ENCODE peak calls at places on chromosomes 11 and 22, in five cellular contexts. D is CD8-positive, alpha-beta T cell; T is heart right ventricle; A is neural progenitor cell; C is AG04450. H is an unnamed sample.

GRCh38 chr11:30876656-30877371 is 290.7 kb upstream of the MPPED2 start:
- DNase-seq in C (no peak), D (no peak), A (no peak), T (no peak), H (no peak)

GRCh38 chr11:9740202-9740881 is 76.5 kb downstream of the SWAP70 start:
- DNase-seq in C (no peak), A (no peak), D (no peak), T (no peak), H (no peak)

GRCh38 chr11:94400839-94401772 is at the start of gene GPR83:
- DNase-seq in C (no peak), D (no peak), A (peak; percentile 75), T (peak; percentile 21), H (no peak)

GRCh38 chr22:47092896-47093311 is 330.5 kb downstream of the TBC1D22A start:
- DNase-seq in D (no peak), T (no peak), C (peak; percentile 30), A (no peak), H (peak; percentile 55)

GRCh38 chr22:37202001-37202555 is 10.2 kb downstream of the SSTR3 start:
- DNase-seq in D (peak; percentile 9), T (no peak), C (no peak), A (no peak), H (no peak)

GRCh38 chr11:120912504-120912903 is 111.4 kb upstream of the TBCEL start:
- DNase-seq in C (peak; percentile 10), A (peak; percentile 52), D (no peak), T (no peak), H (peak; percentile 26)

GRCh38 chr22:42410708-42411107 is 21.5 kb downstream of the NFAM1 start:
- DNase-seq in D (no peak), T (no peak), A (no peak), C (no peak), H (no peak)

GRCh38 chr11:126591966-126592489 is 236.5 kb downstream of the ST3GAL4 start:
- DNase-seq in C (no peak), T (no peak), D (no peak), A (no peak), H (no peak)

GRCh38 chr11:17597770-17598169 is 50.7 kb downstream of the OTOG start:
- DNase-seq in C (no peak), D (no peak), A (no peak), T (no peak), H (no peak)

GRCh38 chr22:18033204-18033998 is 9.0 kb upstream of the MICAL3 start:
- DNase-seq in T (no peak), D (no peak), C (no peak), A (no peak), H (no peak)

GRCh38 chr11:76781046-76781801 is 1.9 kb upstream of the TSKU start:
- DNase-seq in D (no peak), C (no peak), T (no peak), A (no peak), H (no peak)
- TF ChIP-seq CTCF in D (no peak), C (no peak), T (no peak), A (no peak), H (no peak)

GRCh38 chr11:73645972-73646631 is at the start of gene PLEKHB1:
- DNase-seq in D (no peak), C (no peak), T (no peak), A (peak; percentile 91), H (peak; percentile 38)
- H3K4me3 ChIP-seq in D (peak within 1 kb of the TSS; percentile 79), C (no peak within 1 kb of the TSS), T (peak within 1 kb of the TSS; percentile 48), A (peak within 1 kb of the TSS; percentile 41), H (peak within 1 kb of the TSS; percentile 40)

GRCh38 chr22:44362249-44363040 is 49.7 kb upstream of the SHISAL1 start:
- DNase-seq in D (no peak), C (no peak), A (no peak), T (peak; percentile 1), H (no peak)
- TF ChIP-seq CTCF in D (no peak), C (no peak), A (no peak), T (no peak), H (no peak)

DNA sequence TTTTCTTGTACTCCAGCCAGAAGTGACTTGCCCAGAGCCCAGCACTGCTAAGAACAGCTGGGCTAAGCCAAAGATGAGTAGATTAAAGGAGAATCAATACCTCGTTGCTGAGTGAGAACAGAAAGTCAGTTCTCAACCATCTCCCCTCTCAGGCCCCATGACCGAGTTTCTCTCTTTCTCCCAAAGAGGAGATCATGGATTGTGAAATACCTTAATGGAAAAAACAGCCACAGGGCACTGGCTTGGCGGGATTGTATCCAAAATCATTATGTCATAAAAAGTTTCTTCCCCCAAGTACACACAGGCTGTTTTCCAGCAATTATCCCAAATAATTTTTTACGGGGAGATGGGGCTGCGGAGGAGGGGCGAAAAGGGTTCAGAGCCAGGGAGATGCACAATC is 111.8 kb upstream of the TMEM45B start:
- DNase-seq in A (no peak), D (no peak), T (no peak), C (no peak), H (no peak)
- H3K4me3 ChIP-seq in A (no peak overlapping the region), D (no peak overlapping the region), T (no peak overlapping the region), C (no peak overlapping the region), H (no peak overlapping the region)

DNA sequence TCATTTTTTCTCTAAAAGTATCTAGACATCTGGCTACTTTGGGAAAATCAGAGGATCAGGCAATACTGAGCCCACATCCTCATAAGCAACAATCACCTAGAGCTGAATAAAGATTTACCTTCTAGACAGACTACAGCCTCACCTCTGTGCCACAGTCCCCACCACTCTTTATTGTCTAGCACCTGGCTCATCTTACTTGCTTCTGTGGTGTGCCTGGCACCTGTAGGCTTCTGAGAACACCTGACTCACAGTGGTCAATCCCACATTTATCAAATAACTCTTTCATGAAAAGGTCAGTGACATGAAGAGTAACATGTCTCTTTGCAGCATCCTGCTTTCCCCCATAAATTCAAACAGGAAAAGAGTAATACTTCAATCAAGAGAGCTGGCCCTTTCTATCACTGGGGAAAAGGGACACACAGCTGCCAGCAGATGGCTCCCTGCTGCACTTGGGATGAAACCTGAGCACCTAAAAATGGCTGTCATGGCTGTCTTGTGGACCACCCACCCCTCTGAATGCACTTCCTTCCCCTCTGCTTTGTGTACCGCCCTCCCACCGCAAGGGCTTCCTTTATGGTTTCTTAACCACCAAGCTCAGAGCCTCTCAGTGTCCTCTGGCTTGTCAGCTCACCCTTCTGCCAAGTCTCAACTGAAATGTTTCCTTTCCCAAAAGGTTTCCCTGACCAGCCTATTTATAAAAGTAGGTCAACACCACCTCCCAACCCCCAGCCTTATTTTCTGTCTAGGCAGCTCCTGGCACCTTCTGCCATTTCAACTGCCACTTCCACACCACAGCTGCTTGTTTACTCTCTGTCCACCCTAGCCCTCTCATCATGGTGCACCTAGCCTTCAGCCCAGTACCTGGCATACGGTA is 9.3 kb downstream of the TFIP11 start:
- DNase-seq in C (no peak), A (peak; percentile 80), D (peak; percentile 80), T (peak; percentile 25), H (no peak)
- TF ChIP-seq CTCF in C (peak; percentile 60), A (peak; percentile 68), D (peak; percentile 42), T (peak; percentile 67), H (peak; percentile 69)

GRCh38 chr11:2868604-2869526 is 16.7 kb downstream of the CDKN1C start:
- DNase-seq in T (no peak), C (no peak), A (peak; percentile 62), D (no peak), H (no peak)
- H3K4me3 ChIP-seq in T (peak overlapping the region; percentile 41), C (no peak overlapping the region), A (peak overlapping the region; percentile 42), D (no peak overlapping the region), H (peak overlapping the region; percentile 1)

GRCh38 chr11:132402056-132402684 is 1031.8 kb downstream of the NTM start:
- DNase-seq in C (peak; percentile 29), T (peak; percentile 13), D (no peak), A (peak; percentile 80), H (no peak)
- TF ChIP-seq CTCF in C (peak; percentile 68), T (peak; percentile 58), D (no peak), A (peak; percentile 68), H (peak; percentile 63)